ENCODE peak calls at places on chromosomes 5 and 9, in four cellular contexts. B is ovary, A is cardiac muscle cell, W is SW 1271. X is an unnamed sample.

GRCh38 chr9:98326402-98327248 is 71.2 kb upstream of the TBC1D2 start:
- DNase-seq in B (no peak), A (no peak), W (no peak), X (no peak)

GRCh38 chr9:123081824-123082223 is 48.4 kb downstream of the GPR21 start:
- DNase-seq in B (no peak), A (peak; percentile 41), W (peak; percentile 6), X (no peak)

GRCh38 chr5:178425621-178426068 is 164.5 kb downstream of the COL23A1 start:
- DNase-seq in B (no peak), A (no peak), W (no peak), X (no peak)

GRCh38 chr5:165457854-165458481 is 1952.5 kb downstream of the MAT2B start:
- DNase-seq in B (no peak), A (peak; percentile 62), W (no peak), X (no peak)

GRCh38 chr9:16344343-16344742 is 526.1 kb downstream of the BNC2 start:
- DNase-seq in B (no peak), A (no peak), W (no peak), X (no peak)

GRCh38 chr9:4114569-4115505 is 185.0 kb downstream of the GLIS3 start:
- DNase-seq in B (no peak), A (no peak), W (no peak), X (no peak)

GRCh38 chr5:170533383-170533782 is 29.6 kb downstream of the KCNIP1 start:
- DNase-seq in B (no peak), A (no peak), W (no peak), X (no peak)

GRCh38 chr5:528625-529511 is 4.6 kb upstream of the SLC9A3 start:
- DNase-seq in B (no peak), A (no peak), W (no peak), X (no peak)

GRCh38 chr5:156826150-156826549 is 23.9 kb upstream of the PPP1R2B start:
- DNase-seq in B (no peak), A (no peak), W (no peak), X (no peak)

GRCh38 chr9:9563817-9564216 is 1049.0 kb downstream of the PTPRD start:
- DNase-seq in B (no peak), A (no peak), W (no peak), X (no peak)

GRCh38 chr5:117953272-117953671 is 1035.1 kb downstream of the DTWD2 start:
- DNase-seq in B (no peak), A (no peak), W (no peak), X (no peak)

GRCh38 chr5:65480306-65480865 is 1.3 kb downstream of the ADAMTS6 start:
- DNase-seq in B (peak; percentile 79), A (peak; percentile 62), W (peak; percentile 42), X (no peak)

GRCh38 chr5:128436825-128437224 is 101.2 kb downstream of the FBN2 start:
- DNase-seq in B (no peak), A (no peak), W (no peak), X (no peak)

GRCh38 chr5:1792842-1793266 is 6.8 kb downstream of the MRPL36 start:
- DNase-seq in B (peak; percentile 8), A (no peak), W (no peak), X (no peak)

GRCh38 chr9:77978086-77978781 is 53.4 kb downstream of the GNAQ start:
- DNase-seq in B (no peak), A (no peak), W (no peak), X (no peak)

GRCh38 chr5:9888517-9888916 is 258.4 kb upstream of the TAS2R1 start:
- DNase-seq in B (no peak), A (no peak), W (no peak), X (no peak)

GRCh38 chr5:54766748-54767147 is 218.6 kb downstream of the ESM1 start:
- DNase-seq in B (no peak), A (no peak), W (no peak), X (no peak)

X was measured in Panc1.